ENCODE peak calls at places on chromosomes 6 and 20, in six cellular contexts. V, S, T, B, M and D are unnamed samples.
A peak's percentile ranks its signal among the peaks of the same experiment; 100 is the strongest.

GRCh38 chr20:51831891-51832675 is 29.8 kb upstream of the SALL4 start:
- DNase-seq in S (no peak), B (no peak), V (no peak), T (no peak), M (no peak), D (no peak)

GRCh38 chr6:130252527-130253237 is 29.9 kb upstream of the SAMD3 start:
- DNase-seq in S (no peak), M (no peak), V (no peak), T (no peak), B (no peak), D (no peak)

GRCh38 chr6:110216140-110216539 is 35.9 kb downstream of the CDC40 start:
- DNase-seq in M (no peak), S (no peak), B (no peak), T (no peak), V (no peak), D (no peak)

GRCh38 chr20:33162753-33163152 is 5.2 kb upstream of the BPIFA2 start:
- DNase-seq in M (no peak), T (no peak), V (no peak), B (no peak), S (no peak), D (no peak)

GRCh38 chr6:82217014-82217621 is 30.4 kb downstream of the IBTK start:
- DNase-seq in B (no peak), M (no peak), V (no peak), T (no peak), S (no peak), D (no peak)

GRCh38 chr6:42402184-42402583 is 49.5 kb downstream of the TRERF1 start:
- DNase-seq in M (peak; percentile 58), T (no peak), B (no peak), S (no peak), V (no peak), D (peak; percentile 72)

GRCh38 chr6:88287696-88288095 is 121.5 kb upstream of the CNR1 start:
- DNase-seq in S (no peak), V (no peak), T (no peak), B (no peak), M (no peak), D (no peak)

GRCh38 chr20:8414611-8415274 is 282.7 kb downstream of the PLCB1 start:
- DNase-seq in B (no peak), V (peak; percentile 28), T (no peak), S (peak; percentile 56), M (peak; percentile 6), D (no peak)

GRCh38 chr6:84061613-84062398 is 28.2 kb downstream of the MRAP2 start:
- DNase-seq in B (no peak), T (no peak), S (no peak), M (no peak), V (no peak), D (no peak)

GRCh38 chr20:47686545-47686944 is 98.7 kb downstream of the SULF2 start:
- DNase-seq in V (no peak), S (no peak), T (no peak), B (no peak), M (no peak), D (no peak)

GRCh38 chr20:46852313-46852712 is 42.3 kb upstream of the EYA2 start:
- DNase-seq in S (no peak), M (no peak), V (no peak), B (no peak), T (no peak), D (no peak)

GRCh38 chr6:71107935-71108420 is 151.1 kb upstream of the B3GAT2 start:
- DNase-seq in S (peak; percentile 85), M (peak; percentile 3), T (no peak), B (no peak), V (peak; percentile 14), D (no peak)

GRCh38 chr6:73688351-73688750 is 7.7 kb upstream of the CD109 start:
- DNase-seq in V (no peak), S (no peak), B (no peak), T (no peak), M (no peak), D (no peak)

GRCh38 chr6:170117111-170117972 is 173.5 kb downstream of the DLL1 start:
- DNase-seq in T (peak; percentile 45), B (peak; percentile 6), M (no peak), V (no peak), S (no peak), D (peak; percentile 4)

GRCh38 chr6:83309344-83309743 is 116.2 kb downstream of the RWDD2A start:
- DNase-seq in B (no peak), V (no peak), M (no peak), S (no peak), T (no peak), D (no peak)

GRCh38 chr6:26571592-26572296 is 25.0 kb upstream of the ABT1 start:
- DNase-seq in T (no peak), M (peak; percentile 87), V (peak; percentile 60), B (peak; percentile 30), S (peak; percentile 54), D (peak; percentile 64)

GRCh38 chr6:144063744-144064401 is 31.5 kb downstream of the SF3B5 start:
- DNase-seq in T (peak; percentile 94), S (peak; percentile 75), M (peak; percentile 57), V (peak; percentile 76), B (peak; percentile 57), D (peak; percentile 91)

GRCh38 chr20:37907677-37908397 is 4.9 kb downstream of the VSTM2L start:
- DNase-seq in S (peak; percentile 49), T (no peak), V (peak; percentile 73), M (no peak), B (no peak), D (no peak)